ENCODE peak calls at places on chromosome 1, in ten cellular contexts. One of them, this sample, is unnamed.

GRCh38 chr1:234611799-234612351 is 1.9 kb upstream of the IRF2BP2 start:
- DNase-seq in CD8-positive, alpha-beta memory T cell: no peak
- DNase-seq in mucosa of descending colon: peak; percentile 66
- DNase-seq in CD8-positive, alpha-beta T cell: peak; percentile 25
- DNase-seq in fibroblast of the aortic adventitia: no peak
- DNase-seq in small intestine: peak; percentile 61
- DNase-seq in breast epithelium: no peak
- DNase-seq in BJ: no peak
- DNase-seq in adrenal gland: peak; percentile 77
- DNase-seq in neural progenitor cell: peak; percentile 48
- DNase-seq in this sample: peak; percentile 56

GRCh38 chr1:227934476-227935313 is 13.0 kb downstream of the WNT9A start:
- DNase-seq in fibroblast of the aortic adventitia: peak; percentile 68
- DNase-seq in adrenal gland: peak; percentile 74
- DNase-seq in mucosa of descending colon: peak; percentile 12
- DNase-seq in neural progenitor cell: no peak
- DNase-seq in BJ: no peak
- DNase-seq in breast epithelium: no peak
- DNase-seq in CD8-positive, alpha-beta T cell: peak; percentile 25
- DNase-seq in CD8-positive, alpha-beta memory T cell: no peak
- DNase-seq in small intestine: peak; percentile 6
- DNase-seq in this sample: peak; percentile 28

GRCh38 chr1:65512967-65513777 is 92.7 kb downstream of the LEPR start:
- DNase-seq in breast epithelium: no peak
- DNase-seq in BJ: no peak
- DNase-seq in neural progenitor cell: no peak
- DNase-seq in CD8-positive, alpha-beta memory T cell: no peak
- DNase-seq in adrenal gland: no peak
- DNase-seq in mucosa of descending colon: no peak
- DNase-seq in CD8-positive, alpha-beta T cell: no peak
- DNase-seq in small intestine: no peak
- DNase-seq in fibroblast of the aortic adventitia: peak; percentile 32
- DNase-seq in this sample: no peak

GRCh38 chr1:43358121-43358745 is 548 bp upstream of the CDC20 start:
- DNase-seq in small intestine: peak; percentile 79
- DNase-seq in breast epithelium: no peak
- DNase-seq in CD8-positive, alpha-beta memory T cell: peak; percentile 7
- DNase-seq in mucosa of descending colon: no peak
- DNase-seq in CD8-positive, alpha-beta T cell: no peak
- DNase-seq in adrenal gland: no peak
- DNase-seq in fibroblast of the aortic adventitia: no peak
- DNase-seq in neural progenitor cell: peak; percentile 75
- DNase-seq in BJ: no peak
- DNase-seq in this sample: no peak

GRCh38 chr1:6272476-6273270 is 11.8 kb upstream of the GPR153 start:
- DNase-seq in neural progenitor cell: peak; percentile 33
- DNase-seq in adrenal gland: no peak
- DNase-seq in CD8-positive, alpha-beta T cell: no peak
- DNase-seq in mucosa of descending colon: no peak
- DNase-seq in BJ: no peak
- DNase-seq in small intestine: no peak
- DNase-seq in fibroblast of the aortic adventitia: no peak
- DNase-seq in breast epithelium: no peak
- DNase-seq in CD8-positive, alpha-beta memory T cell: no peak
- DNase-seq in this sample: no peak

GRCh38 chr1:54124472-54124871 is 28.3 kb downstream of the CDCP2 start:
- DNase-seq in small intestine: peak; percentile 55
- DNase-seq in mucosa of descending colon: peak; percentile 68
- DNase-seq in adrenal gland: no peak
- DNase-seq in CD8-positive, alpha-beta memory T cell: no peak
- DNase-seq in fibroblast of the aortic adventitia: no peak
- DNase-seq in BJ: no peak
- DNase-seq in CD8-positive, alpha-beta T cell: no peak
- DNase-seq in breast epithelium: no peak
- DNase-seq in neural progenitor cell: no peak
- DNase-seq in this sample: no peak

GRCh38 chr1:111202707-111203623 is 2.5 kb upstream of the DENND2D start:
- DNase-seq in CD8-positive, alpha-beta memory T cell: no peak
- DNase-seq in mucosa of descending colon: peak; percentile 53
- DNase-seq in breast epithelium: no peak
- DNase-seq in neural progenitor cell: no peak
- DNase-seq in fibroblast of the aortic adventitia: no peak
- DNase-seq in CD8-positive, alpha-beta T cell: no peak
- DNase-seq in adrenal gland: no peak
- DNase-seq in BJ: no peak
- DNase-seq in small intestine: peak; percentile 48
- DNase-seq in this sample: no peak

GRCh38 chr1:234681990-234682389 is 72.0 kb upstream of the IRF2BP2 start:
- DNase-seq in CD8-positive, alpha-beta T cell: no peak
- DNase-seq in small intestine: no peak
- DNase-seq in mucosa of descending colon: no peak
- DNase-seq in fibroblast of the aortic adventitia: no peak
- DNase-seq in BJ: no peak
- DNase-seq in neural progenitor cell: no peak
- DNase-seq in CD8-positive, alpha-beta memory T cell: no peak
- DNase-seq in breast epithelium: no peak
- DNase-seq in adrenal gland: no peak
- DNase-seq in this sample: no peak

GRCh38 chr1:93844262-93845045 is 34.6 kb downstream of the DNTTIP2 start:
- DNase-seq in small intestine: peak; percentile 86
- DNase-seq in breast epithelium: no peak
- DNase-seq in neural progenitor cell: peak; percentile 78
- DNase-seq in CD8-positive, alpha-beta memory T cell: peak; percentile 59
- DNase-seq in adrenal gland: peak; percentile 79
- DNase-seq in mucosa of descending colon: peak; percentile 48
- DNase-seq in fibroblast of the aortic adventitia: peak; percentile 91
- DNase-seq in BJ: no peak
- DNase-seq in CD8-positive, alpha-beta T cell: peak; percentile 38
- DNase-seq in this sample: peak; percentile 34

GRCh38 chr1:51316113-51316763 is 14.1 kb downstream of the TTC39A start:
- DNase-seq in breast epithelium: no peak
- DNase-seq in mucosa of descending colon: peak; percentile 26
- DNase-seq in neural progenitor cell: no peak
- DNase-seq in BJ: no peak
- DNase-seq in fibroblast of the aortic adventitia: no peak
- DNase-seq in CD8-positive, alpha-beta T cell: no peak
- DNase-seq in small intestine: no peak
- DNase-seq in adrenal gland: peak; percentile 75
- DNase-seq in CD8-positive, alpha-beta memory T cell: no peak
- DNase-seq in this sample: no peak
- H3K4me3 ChIP-seq in breast epithelium: no peak overlapping the region
- H3K4me3 ChIP-seq in mucosa of descending colon: no peak overlapping the region
- H3K4me3 ChIP-seq in neural progenitor cell: no peak overlapping the region
- H3K4me3 ChIP-seq in BJ: no peak overlapping the region
- H3K4me3 ChIP-seq in fibroblast of the aortic adventitia: no peak overlapping the region
- H3K4me3 ChIP-seq in CD8-positive, alpha-beta T cell: no peak overlapping the region
- H3K4me3 ChIP-seq in small intestine: no peak overlapping the region
- H3K4me3 ChIP-seq in adrenal gland: no peak overlapping the region
- H3K4me3 ChIP-seq in CD8-positive, alpha-beta memory T cell: no peak overlapping the region
- H3K4me3 ChIP-seq in this sample: no peak overlapping the region

GRCh38 chr1:3522564-3523270 is 68.3 kb downstream of the ARHGEF16 start:
- DNase-seq in fibroblast of the aortic adventitia: peak; percentile 45
- DNase-seq in mucosa of descending colon: no peak
- DNase-seq in adrenal gland: no peak
- DNase-seq in neural progenitor cell: no peak
- DNase-seq in BJ: peak; percentile 73
- DNase-seq in breast epithelium: no peak
- DNase-seq in CD8-positive, alpha-beta memory T cell: no peak
- DNase-seq in CD8-positive, alpha-beta T cell: no peak
- DNase-seq in small intestine: no peak
- DNase-seq in this sample: no peak

GRCh38 chr1:3523980-3524379 is 69.5 kb downstream of the ARHGEF16 start:
- DNase-seq in adrenal gland: no peak
- DNase-seq in fibroblast of the aortic adventitia: no peak
- DNase-seq in CD8-positive, alpha-beta memory T cell: no peak
- DNase-seq in mucosa of descending colon: no peak
- DNase-seq in breast epithelium: no peak
- DNase-seq in small intestine: no peak
- DNase-seq in BJ: no peak
- DNase-seq in neural progenitor cell: no peak
- DNase-seq in CD8-positive, alpha-beta T cell: no peak
- DNase-seq in this sample: no peak

GRCh38 chr1:3524571-3525203 is 70.2 kb downstream of the ARHGEF16 start:
- DNase-seq in mucosa of descending colon: no peak
- DNase-seq in fibroblast of the aortic adventitia: no peak
- DNase-seq in small intestine: no peak
- DNase-seq in adrenal gland: no peak
- DNase-seq in breast epithelium: no peak
- DNase-seq in CD8-positive, alpha-beta memory T cell: no peak
- DNase-seq in CD8-positive, alpha-beta T cell: no peak
- DNase-seq in neural progenitor cell: no peak
- DNase-seq in BJ: no peak
- DNase-seq in this sample: no peak

GRCh38 chr1:3527774-3528173 is 73.3 kb downstream of the ARHGEF16 start:
- DNase-seq in BJ: no peak
- DNase-seq in fibroblast of the aortic adventitia: no peak
- DNase-seq in small intestine: no peak
- DNase-seq in breast epithelium: no peak
- DNase-seq in CD8-positive, alpha-beta memory T cell: no peak
- DNase-seq in CD8-positive, alpha-beta T cell: no peak
- DNase-seq in mucosa of descending colon: no peak
- DNase-seq in adrenal gland: no peak
- DNase-seq in neural progenitor cell: no peak
- DNase-seq in this sample: no peak

DNA sequence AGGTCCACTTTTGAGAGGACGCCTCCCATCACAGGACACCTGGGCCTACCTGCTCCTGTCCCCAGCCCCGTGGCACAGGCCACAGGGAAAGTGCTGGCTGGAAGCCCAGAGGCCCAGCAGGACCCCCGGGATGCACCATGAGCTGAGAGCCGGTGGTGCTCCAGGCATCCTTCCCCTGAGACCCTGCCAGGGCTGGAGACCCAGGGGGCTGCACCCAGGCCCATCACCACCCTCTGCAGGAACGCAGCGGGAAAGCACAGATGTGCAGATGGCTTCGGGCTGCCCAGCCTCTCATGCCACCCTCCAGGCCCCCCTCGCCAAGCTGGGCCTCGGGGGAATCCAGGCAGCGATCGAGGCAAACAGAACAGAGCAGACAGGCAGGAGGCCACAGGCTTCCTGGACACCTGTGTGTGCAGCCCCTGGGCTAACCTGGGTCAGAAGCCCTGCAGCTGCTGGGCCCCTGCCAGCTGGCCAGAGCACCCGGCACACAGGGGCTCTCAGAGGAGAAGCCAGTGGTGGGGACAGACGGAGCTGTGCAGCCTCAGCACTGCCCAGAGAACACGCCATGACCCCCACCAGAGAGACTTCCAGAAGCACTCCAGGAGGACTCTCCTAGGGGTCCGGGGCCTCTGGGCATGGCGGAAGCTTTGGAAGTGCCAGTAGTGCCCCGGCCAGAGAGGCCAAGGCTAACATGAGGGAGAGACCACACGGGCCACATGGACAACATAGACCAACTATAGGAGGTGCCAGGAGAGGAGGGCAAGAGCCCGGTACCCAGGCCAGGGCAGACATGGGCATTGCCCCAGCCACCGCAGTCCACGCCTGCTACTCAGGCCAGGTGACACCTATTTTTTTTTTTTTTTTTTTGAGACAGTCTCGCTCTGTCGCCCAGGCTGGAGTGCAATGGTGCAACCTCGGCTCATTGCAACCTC is 71.4 kb downstream of the ARHGEF16 start:
- DNase-seq in fibroblast of the aortic adventitia: no peak
- DNase-seq in neural progenitor cell: no peak
- DNase-seq in adrenal gland: no peak
- DNase-seq in BJ: no peak
- DNase-seq in breast epithelium: no peak
- DNase-seq in CD8-positive, alpha-beta T cell: no peak
- DNase-seq in small intestine: no peak
- DNase-seq in CD8-positive, alpha-beta memory T cell: no peak
- DNase-seq in mucosa of descending colon: no peak
- DNase-seq in this sample: no peak
- H3K4me3 ChIP-seq in fibroblast of the aortic adventitia: no peak overlapping the region
- H3K4me3 ChIP-seq in neural progenitor cell: no peak overlapping the region
- H3K4me3 ChIP-seq in adrenal gland: no peak overlapping the region
- H3K4me3 ChIP-seq in BJ: no peak overlapping the region
- H3K4me3 ChIP-seq in breast epithelium: no peak overlapping the region
- H3K4me3 ChIP-seq in CD8-positive, alpha-beta T cell: no peak overlapping the region
- H3K4me3 ChIP-seq in small intestine: no peak overlapping the region
- H3K4me3 ChIP-seq in CD8-positive, alpha-beta memory T cell: no peak overlapping the region
- H3K4me3 ChIP-seq in mucosa of descending colon: no peak overlapping the region
- H3K4me3 ChIP-seq in this sample: no peak overlapping the region

DNA sequence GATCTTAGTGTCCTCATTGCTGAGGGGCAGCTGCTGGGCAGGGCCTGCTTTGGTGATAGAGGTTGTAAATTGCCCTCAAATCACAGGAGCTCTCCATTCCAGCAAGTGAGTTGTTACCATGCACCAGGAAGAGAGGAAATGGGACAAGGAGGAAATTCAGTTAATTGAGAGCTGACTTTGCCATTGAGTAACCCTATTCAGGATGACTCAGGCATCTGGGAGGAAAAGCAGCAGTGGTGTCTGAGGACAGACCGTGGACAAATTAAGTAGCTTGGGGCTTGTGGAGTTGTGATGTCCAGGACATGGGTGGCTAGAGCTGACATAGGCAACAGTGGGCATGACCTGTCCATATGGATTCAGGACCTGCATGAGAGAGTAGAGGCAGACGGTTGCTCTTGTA is 5.9 kb downstream of the ARHGEF10L start:
- DNase-seq in CD8-positive, alpha-beta memory T cell: no peak
- DNase-seq in BJ: peak; percentile 31
- DNase-seq in neural progenitor cell: no peak
- DNase-seq in mucosa of descending colon: no peak
- DNase-seq in CD8-positive, alpha-beta T cell: no peak
- DNase-seq in fibroblast of the aortic adventitia: peak; percentile 70
- DNase-seq in adrenal gland: no peak
- DNase-seq in small intestine: peak; percentile 44
- DNase-seq in breast epithelium: no peak
- DNase-seq in this sample: no peak
- H3K4me3 ChIP-seq in CD8-positive, alpha-beta memory T cell: no peak overlapping the region
- H3K4me3 ChIP-seq in BJ: no peak overlapping the region
- H3K4me3 ChIP-seq in neural progenitor cell: no peak overlapping the region
- H3K4me3 ChIP-seq in mucosa of descending colon: no peak overlapping the region
- H3K4me3 ChIP-seq in CD8-positive, alpha-beta T cell: no peak overlapping the region
- H3K4me3 ChIP-seq in fibroblast of the aortic adventitia: no peak overlapping the region
- H3K4me3 ChIP-seq in adrenal gland: no peak overlapping the region
- H3K4me3 ChIP-seq in small intestine: no peak overlapping the region
- H3K4me3 ChIP-seq in breast epithelium: no peak overlapping the region
- H3K4me3 ChIP-seq in this sample: no peak overlapping the region

DNA sequence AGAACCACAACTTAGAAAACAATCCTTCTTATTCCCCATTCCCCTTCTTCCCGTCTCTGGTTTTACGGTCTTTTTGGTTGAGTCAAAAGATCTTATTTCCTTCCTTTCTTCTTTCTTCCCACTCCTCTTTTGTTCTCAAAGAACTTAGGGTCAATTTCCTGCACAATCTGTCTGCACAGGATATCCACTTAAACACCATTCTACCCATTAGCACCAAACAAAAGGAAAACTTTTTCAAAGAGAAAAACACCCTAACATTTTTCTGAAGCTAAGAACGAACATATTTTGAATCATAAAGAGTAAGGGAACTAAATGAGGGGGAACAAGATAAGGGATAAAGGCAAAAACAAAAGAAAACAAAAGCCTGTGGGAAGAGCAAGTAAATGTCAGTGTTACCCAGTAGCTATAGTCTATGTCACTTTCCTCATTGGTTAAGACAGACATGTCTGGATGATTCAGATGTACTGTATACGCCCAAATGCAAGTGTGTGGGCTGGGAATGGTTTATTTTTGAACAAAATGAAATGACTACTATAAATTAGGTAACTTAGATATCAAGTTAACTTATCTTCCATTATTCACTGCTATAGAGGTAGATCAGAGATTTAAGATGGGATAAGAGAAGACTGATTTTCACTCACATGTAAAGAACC is 59.8 kb downstream of the TOR3A start:
- DNase-seq in neural progenitor cell: peak; percentile 37
- DNase-seq in adrenal gland: no peak
- DNase-seq in breast epithelium: no peak
- DNase-seq in CD8-positive, alpha-beta T cell: no peak
- DNase-seq in BJ: no peak
- DNase-seq in fibroblast of the aortic adventitia: peak; percentile 78
- DNase-seq in mucosa of descending colon: no peak
- DNase-seq in CD8-positive, alpha-beta memory T cell: no peak
- DNase-seq in small intestine: no peak
- DNase-seq in this sample: no peak
- H3K4me3 ChIP-seq in neural progenitor cell: no peak overlapping the region
- H3K4me3 ChIP-seq in adrenal gland: no peak overlapping the region
- H3K4me3 ChIP-seq in breast epithelium: peak overlapping the region; percentile 45
- H3K4me3 ChIP-seq in CD8-positive, alpha-beta T cell: no peak overlapping the region
- H3K4me3 ChIP-seq in BJ: peak overlapping the region; percentile 69
- H3K4me3 ChIP-seq in fibroblast of the aortic adventitia: peak overlapping the region; percentile 77
- H3K4me3 ChIP-seq in mucosa of descending colon: no peak overlapping the region
- H3K4me3 ChIP-seq in CD8-positive, alpha-beta memory T cell: no peak overlapping the region
- H3K4me3 ChIP-seq in small intestine: no peak overlapping the region
- H3K4me3 ChIP-seq in this sample: no peak overlapping the region

This sample was measured in uterus.